ENCODE peak calls at places on chromosomes 12 and 14, in ten cellular contexts. One of them, this sample, is unnamed.

GRCh38 chr12:106291342-106291741 is 11.2 kb upstream of the TCP11L2 start:
- DNase-seq in mesendoderm: no peak
- DNase-seq in CD8-positive, alpha-beta memory T cell: no peak
- DNase-seq in IMR-90: no peak
- DNase-seq in lower lobe of right lung: no peak
- DNase-seq in body of pancreas: peak; percentile 43
- DNase-seq in tibial artery: no peak
- DNase-seq in sigmoid colon: no peak
- DNase-seq in thyroid gland: no peak
- DNase-seq in cardiac muscle cell: peak; percentile 45
- DNase-seq in this sample: no peak

GRCh38 chr12:58186914-58187313 is 245.5 kb downstream of the ATP23 start:
- DNase-seq in mesendoderm: no peak
- DNase-seq in CD8-positive, alpha-beta memory T cell: no peak
- DNase-seq in IMR-90: no peak
- DNase-seq in lower lobe of right lung: no peak
- DNase-seq in body of pancreas: no peak
- DNase-seq in tibial artery: no peak
- DNase-seq in sigmoid colon: no peak
- DNase-seq in thyroid gland: no peak
- DNase-seq in cardiac muscle cell: no peak
- DNase-seq in this sample: no peak

GRCh38 chr12:79155703-79156102 is 291.1 kb downstream of the SYT1 start:
- DNase-seq in mesendoderm: no peak
- DNase-seq in CD8-positive, alpha-beta memory T cell: no peak
- DNase-seq in IMR-90: peak; percentile 63
- DNase-seq in lower lobe of right lung: no peak
- DNase-seq in body of pancreas: no peak
- DNase-seq in tibial artery: no peak
- DNase-seq in sigmoid colon: no peak
- DNase-seq in thyroid gland: no peak
- DNase-seq in cardiac muscle cell: peak; percentile 55
- DNase-seq in this sample: no peak

GRCh38 chr12:124286414-124286813 is 8.5 kb upstream of the RFLNA start:
- DNase-seq in mesendoderm: no peak
- DNase-seq in CD8-positive, alpha-beta memory T cell: no peak
- DNase-seq in IMR-90: no peak
- DNase-seq in lower lobe of right lung: no peak
- DNase-seq in body of pancreas: no peak
- DNase-seq in tibial artery: no peak
- DNase-seq in sigmoid colon: no peak
- DNase-seq in thyroid gland: no peak
- DNase-seq in cardiac muscle cell: peak; percentile 51
- DNase-seq in this sample: no peak

GRCh38 chr12:1844223-1844622 is 23.9 kb downstream of the LRTM2 start:
- DNase-seq in mesendoderm: no peak
- DNase-seq in CD8-positive, alpha-beta memory T cell: peak; percentile 19
- DNase-seq in IMR-90: no peak
- DNase-seq in lower lobe of right lung: peak; percentile 36
- DNase-seq in body of pancreas: peak; percentile 5
- DNase-seq in tibial artery: no peak
- DNase-seq in sigmoid colon: peak; percentile 34
- DNase-seq in thyroid gland: no peak
- DNase-seq in cardiac muscle cell: no peak
- DNase-seq in this sample: no peak

GRCh38 chr12:88870000-88870737 is 289.9 kb upstream of the KITLG start:
- DNase-seq in mesendoderm: no peak
- DNase-seq in CD8-positive, alpha-beta memory T cell: no peak
- DNase-seq in IMR-90: peak; percentile 88
- DNase-seq in lower lobe of right lung: no peak
- DNase-seq in body of pancreas: no peak
- DNase-seq in tibial artery: no peak
- DNase-seq in sigmoid colon: no peak
- DNase-seq in thyroid gland: no peak
- DNase-seq in cardiac muscle cell: peak; percentile 3
- DNase-seq in this sample: no peak

GRCh38 chr12:52455818-52456217 is 3.9 kb upstream of the KRT6B start:
- DNase-seq in mesendoderm: no peak
- DNase-seq in CD8-positive, alpha-beta memory T cell: no peak
- DNase-seq in IMR-90: no peak
- DNase-seq in lower lobe of right lung: no peak
- DNase-seq in body of pancreas: no peak
- DNase-seq in tibial artery: no peak
- DNase-seq in sigmoid colon: no peak
- DNase-seq in thyroid gland: no peak
- DNase-seq in cardiac muscle cell: peak; percentile 85
- DNase-seq in this sample: no peak

GRCh38 chr12:81212996-81213696 is 135.3 kb downstream of the ACSS3 start:
- DNase-seq in mesendoderm: no peak
- DNase-seq in CD8-positive, alpha-beta memory T cell: no peak
- DNase-seq in IMR-90: peak; percentile 5
- DNase-seq in lower lobe of right lung: no peak
- DNase-seq in body of pancreas: no peak
- DNase-seq in tibial artery: no peak
- DNase-seq in sigmoid colon: no peak
- DNase-seq in thyroid gland: no peak
- DNase-seq in cardiac muscle cell: no peak
- DNase-seq in this sample: no peak

GRCh38 chr14:71339650-71340415 is 432.6 kb downstream of the PCNX1 start:
- DNase-seq in mesendoderm: no peak
- DNase-seq in CD8-positive, alpha-beta memory T cell: no peak
- DNase-seq in IMR-90: no peak
- DNase-seq in lower lobe of right lung: no peak
- DNase-seq in body of pancreas: no peak
- DNase-seq in tibial artery: no peak
- DNase-seq in sigmoid colon: no peak
- DNase-seq in thyroid gland: no peak
- DNase-seq in cardiac muscle cell: no peak
- DNase-seq in this sample: no peak

GRCh38 chr14:88551936-88552565 is 2.8 kb downstream of the PTPN21 start:
- DNase-seq in mesendoderm: peak; percentile 42
- DNase-seq in CD8-positive, alpha-beta memory T cell: no peak
- DNase-seq in IMR-90: peak; percentile 19
- DNase-seq in lower lobe of right lung: no peak
- DNase-seq in body of pancreas: peak; percentile 22
- DNase-seq in tibial artery: no peak
- DNase-seq in sigmoid colon: peak; percentile 69
- DNase-seq in thyroid gland: peak; percentile 17
- DNase-seq in cardiac muscle cell: peak; percentile 38
- DNase-seq in this sample: no peak

GRCh38 chr14:51554339-51554920 is 97.3 kb upstream of the FRMD6 start:
- DNase-seq in mesendoderm: peak; percentile 87
- DNase-seq in CD8-positive, alpha-beta memory T cell: no peak
- DNase-seq in IMR-90: peak; percentile 96
- DNase-seq in lower lobe of right lung: no peak
- DNase-seq in body of pancreas: no peak
- DNase-seq in tibial artery: no peak
- DNase-seq in sigmoid colon: no peak
- DNase-seq in thyroid gland: no peak
- DNase-seq in cardiac muscle cell: peak; percentile 65
- DNase-seq in this sample: peak; percentile 80

GRCh38 chr12:124709722-124710656 is 142.6 kb upstream of the NCOR2 start:
- DNase-seq in mesendoderm: no peak
- DNase-seq in CD8-positive, alpha-beta memory T cell: no peak
- DNase-seq in IMR-90: peak; percentile 87
- DNase-seq in lower lobe of right lung: no peak
- DNase-seq in body of pancreas: no peak
- DNase-seq in tibial artery: no peak
- DNase-seq in sigmoid colon: no peak
- DNase-seq in thyroid gland: peak; percentile 70
- DNase-seq in cardiac muscle cell: peak; percentile 68
- DNase-seq in this sample: peak; percentile 60

DNA sequence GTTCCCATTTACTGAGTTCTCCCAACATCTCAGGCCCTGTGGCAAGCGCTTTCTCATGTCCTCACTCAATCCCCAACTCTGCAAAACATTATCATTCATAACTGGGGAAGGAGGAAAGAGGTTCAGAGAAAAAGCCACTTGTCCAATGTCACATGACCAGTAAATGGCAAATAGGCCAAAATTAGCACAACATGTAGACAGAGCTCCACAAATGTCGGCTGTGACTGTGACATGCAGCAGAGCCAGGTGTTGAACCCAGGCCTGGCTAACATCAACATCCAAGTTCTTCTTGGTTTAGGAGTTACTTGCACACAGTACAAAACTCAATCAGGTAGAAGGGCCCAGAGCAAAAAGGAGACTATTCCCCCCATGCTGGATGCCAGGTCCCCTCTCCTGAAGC is 10.8 kb downstream of the KCTD10 start:
- DNase-seq in mesendoderm: no peak
- DNase-seq in CD8-positive, alpha-beta memory T cell: no peak
- DNase-seq in IMR-90: no peak
- DNase-seq in lower lobe of right lung: no peak
- DNase-seq in body of pancreas: no peak
- DNase-seq in tibial artery: no peak
- DNase-seq in sigmoid colon: no peak
- DNase-seq in thyroid gland: no peak
- DNase-seq in cardiac muscle cell: no peak
- DNase-seq in this sample: no peak
- H3K4me1 ChIP-seq in mesendoderm: peaks cover 23% of the 10 kb centered on the region
- H3K4me1 ChIP-seq in CD8-positive, alpha-beta memory T cell: peaks cover 25% of the 10 kb centered on the region
- H3K4me1 ChIP-seq in IMR-90: peaks cover 27% of the 10 kb centered on the region
- H3K4me1 ChIP-seq in lower lobe of right lung: peaks cover 97% of the 10 kb centered on the region
- H3K4me1 ChIP-seq in body of pancreas: peaks cover 34% of the 10 kb centered on the region
- H3K4me1 ChIP-seq in tibial artery: peaks cover 100% of the 10 kb centered on the region
- H3K4me1 ChIP-seq in sigmoid colon: peaks cover 91% of the 10 kb centered on the region
- H3K4me1 ChIP-seq in thyroid gland: peaks cover 96% of the 10 kb centered on the region
- H3K4me1 ChIP-seq in cardiac muscle cell: peaks cover 69% of the 10 kb centered on the region
- H3K4me1 ChIP-seq in this sample: peaks cover 39% of the 10 kb centered on the region

GRCh38 chr12:54049164-54049563 is 4.5 kb upstream of the HOXC4 start:
- DNase-seq in mesendoderm: no peak
- DNase-seq in CD8-positive, alpha-beta memory T cell: no peak
- DNase-seq in IMR-90: no peak
- DNase-seq in lower lobe of right lung: no peak
- DNase-seq in body of pancreas: no peak
- DNase-seq in tibial artery: no peak
- DNase-seq in sigmoid colon: no peak
- DNase-seq in thyroid gland: no peak
- DNase-seq in cardiac muscle cell: no peak
- DNase-seq in this sample: no peak
- H3K27me3 ChIP-seq in mesendoderm: peaks cover 93% of the 10 kb centered on the region
- H3K27me3 ChIP-seq in CD8-positive, alpha-beta memory T cell: peaks cover 94% of the 10 kb centered on the region
- H3K27me3 ChIP-seq in IMR-90: peaks cover 78% of the 10 kb centered on the region
- H3K27me3 ChIP-seq in lower lobe of right lung: peaks cover 96% of the 10 kb centered on the region
- H3K27me3 ChIP-seq in body of pancreas: peaks cover 3% of the 10 kb centered on the region
- H3K27me3 ChIP-seq in tibial artery: no peaks in the 10 kb centered on the region
- H3K27me3 ChIP-seq in sigmoid colon: peaks cover 92% of the 10 kb centered on the region
- H3K27me3 ChIP-seq in thyroid gland: peaks cover 59% of the 10 kb centered on the region
- H3K27me3 ChIP-seq in cardiac muscle cell: peaks cover 100% of the 10 kb centered on the region
- H3K27me3 ChIP-seq in this sample: no peaks in the 10 kb centered on the region

GRCh38 chr14:103396463-103396862 is 11.2 kb downstream of the MARK3 start:
- DNase-seq in mesendoderm: no peak
- DNase-seq in CD8-positive, alpha-beta memory T cell: no peak
- DNase-seq in IMR-90: no peak
- DNase-seq in lower lobe of right lung: no peak
- DNase-seq in body of pancreas: no peak
- DNase-seq in tibial artery: no peak
- DNase-seq in sigmoid colon: no peak
- DNase-seq in thyroid gland: no peak
- DNase-seq in cardiac muscle cell: no peak
- DNase-seq in this sample: no peak
- H3K4me1 ChIP-seq in mesendoderm: no peaks in the 10 kb centered on the region
- H3K4me1 ChIP-seq in CD8-positive, alpha-beta memory T cell: peaks cover 64% of the 10 kb centered on the region
- H3K4me1 ChIP-seq in IMR-90: peaks cover 23% of the 10 kb centered on the region
- H3K4me1 ChIP-seq in lower lobe of right lung: peaks cover 95% of the 10 kb centered on the region
- H3K4me1 ChIP-seq in body of pancreas: peaks cover 94% of the 10 kb centered on the region
- H3K4me1 ChIP-seq in tibial artery: peaks cover 97% of the 10 kb centered on the region
- H3K4me1 ChIP-seq in sigmoid colon: peaks cover 85% of the 10 kb centered on the region
- H3K4me1 ChIP-seq in thyroid gland: peaks cover 68% of the 10 kb centered on the region
- H3K4me1 ChIP-seq in cardiac muscle cell: peaks cover 37% of the 10 kb centered on the region
- H3K4me1 ChIP-seq in this sample: peaks cover 39% of the 10 kb centered on the region

GRCh38 chr14:74239848-74240793 is 872 bp downstream of the VSX2 start:
- DNase-seq in mesendoderm: peak; percentile 41
- DNase-seq in CD8-positive, alpha-beta memory T cell: no peak
- DNase-seq in IMR-90: no peak
- DNase-seq in lower lobe of right lung: no peak
- DNase-seq in body of pancreas: no peak
- DNase-seq in tibial artery: no peak
- DNase-seq in sigmoid colon: no peak
- DNase-seq in thyroid gland: no peak
- DNase-seq in cardiac muscle cell: no peak
- DNase-seq in this sample: no peak

GRCh38 chr14:74237441-74237840 is 1.8 kb upstream of the VSX2 start:
- DNase-seq in mesendoderm: no peak
- DNase-seq in CD8-positive, alpha-beta memory T cell: no peak
- DNase-seq in IMR-90: no peak
- DNase-seq in lower lobe of right lung: no peak
- DNase-seq in body of pancreas: no peak
- DNase-seq in tibial artery: no peak
- DNase-seq in sigmoid colon: no peak
- DNase-seq in thyroid gland: no peak
- DNase-seq in cardiac muscle cell: no peak
- DNase-seq in this sample: no peak

GRCh38 chr14:74240794-74241610 is 1.8 kb downstream of the VSX2 start:
- DNase-seq in mesendoderm: peak; percentile 42
- DNase-seq in CD8-positive, alpha-beta memory T cell: no peak
- DNase-seq in IMR-90: no peak
- DNase-seq in lower lobe of right lung: no peak
- DNase-seq in body of pancreas: no peak
- DNase-seq in tibial artery: no peak
- DNase-seq in sigmoid colon: no peak
- DNase-seq in thyroid gland: peak; percentile 35
- DNase-seq in cardiac muscle cell: no peak
- DNase-seq in this sample: no peak

GRCh38 chr14:74241611-74242005 is 2.4 kb downstream of the VSX2 start:
- DNase-seq in mesendoderm: no peak
- DNase-seq in CD8-positive, alpha-beta memory T cell: no peak
- DNase-seq in IMR-90: no peak
- DNase-seq in lower lobe of right lung: no peak
- DNase-seq in body of pancreas: no peak
- DNase-seq in tibial artery: no peak
- DNase-seq in sigmoid colon: no peak
- DNase-seq in thyroid gland: no peak
- DNase-seq in cardiac muscle cell: no peak
- DNase-seq in this sample: no peak

GRCh38 chr14:74238974-74239847 is at the start of gene VSX2:
- DNase-seq in mesendoderm: peak; percentile 50
- DNase-seq in CD8-positive, alpha-beta memory T cell: no peak
- DNase-seq in IMR-90: no peak
- DNase-seq in lower lobe of right lung: no peak
- DNase-seq in body of pancreas: no peak
- DNase-seq in tibial artery: no peak
- DNase-seq in sigmoid colon: no peak
- DNase-seq in thyroid gland: no peak
- DNase-seq in cardiac muscle cell: no peak
- DNase-seq in this sample: no peak
- H3K27me3 ChIP-seq in mesendoderm: peaks cover 62% of the 10 kb centered on the region
- H3K27me3 ChIP-seq in CD8-positive, alpha-beta memory T cell: peaks cover 43% of the 10 kb centered on the region
- H3K27me3 ChIP-seq in IMR-90: peaks cover 85% of the 10 kb centered on the region
- H3K27me3 ChIP-seq in lower lobe of right lung: peaks cover 75% of the 10 kb centered on the region
- H3K27me3 ChIP-seq in body of pancreas: no peaks in the 10 kb centered on the region
- H3K27me3 ChIP-seq in tibial artery: peaks cover 76% of the 10 kb centered on the region
- H3K27me3 ChIP-seq in sigmoid colon: peaks cover 65% of the 10 kb centered on the region
- H3K27me3 ChIP-seq in thyroid gland: peaks cover 52% of the 10 kb centered on the region
- H3K27me3 ChIP-seq in cardiac muscle cell: peaks cover 96% of the 10 kb centered on the region
- H3K27me3 ChIP-seq in this sample: peaks cover 65% of the 10 kb centered on the region

GRCh38 chr12:113057565-113058485 is 1.3 kb downstream of the DTX1 start:
- DNase-seq in mesendoderm: no peak
- DNase-seq in CD8-positive, alpha-beta memory T cell: no peak
- DNase-seq in IMR-90: no peak
- DNase-seq in lower lobe of right lung: no peak
- DNase-seq in body of pancreas: no peak
- DNase-seq in tibial artery: no peak
- DNase-seq in sigmoid colon: no peak
- DNase-seq in thyroid gland: no peak
- DNase-seq in cardiac muscle cell: no peak
- DNase-seq in this sample: no peak
- H3K4me1 ChIP-seq in mesendoderm: no peaks in the 10 kb centered on the region
- H3K4me1 ChIP-seq in CD8-positive, alpha-beta memory T cell: peaks cover 47% of the 10 kb centered on the region
- H3K4me1 ChIP-seq in IMR-90: no peaks in the 10 kb centered on the region
- H3K4me1 ChIP-seq in lower lobe of right lung: peaks cover 10% of the 10 kb centered on the region
- H3K4me1 ChIP-seq in body of pancreas: peaks cover 19% of the 10 kb centered on the region
- H3K4me1 ChIP-seq in tibial artery: peaks cover 12% of the 10 kb centered on the region
- H3K4me1 ChIP-seq in sigmoid colon: peaks cover 14% of the 10 kb centered on the region
- H3K4me1 ChIP-seq in thyroid gland: peaks cover 13% of the 10 kb centered on the region
- H3K4me1 ChIP-seq in cardiac muscle cell: no peaks in the 10 kb centered on the region
- H3K4me1 ChIP-seq in this sample: no peaks in the 10 kb centered on the region